ENCODE peak calls at places on chromosomes 4 and X, in seven cellular contexts. One of them, this sample, is unnamed.

GRCh38 chr4:41878991-41879491 is 56.2 kb upstream of the TMEM33 start:
- DNase-seq in fibroblast of lung: no peak
- DNase-seq in Peyer's patch: no peak
- DNase-seq in AG04449: no peak
- DNase-seq in astrocyte of the spinal cord: no peak
- DNase-seq in vagina: no peak
- DNase-seq in H9: peak; percentile 51
- DNase-seq in this sample: no peak

GRCh38 chrX:53294024-53294648 is 12.8 kb upstream of the IQSEC2 start:
- DNase-seq in astrocyte of the spinal cord: no peak
- DNase-seq in H9: no peak
- DNase-seq in AG04449: no peak
- DNase-seq in fibroblast of lung: peak; percentile 25
- DNase-seq in Peyer's patch: peak; percentile 31
- DNase-seq in vagina: no peak
- DNase-seq in this sample: no peak

GRCh38 chrX:121231566-121232358 is 184.4 kb downstream of the GLUD2 start:
- DNase-seq in Peyer's patch: no peak
- DNase-seq in H9: no peak
- DNase-seq in vagina: no peak
- DNase-seq in astrocyte of the spinal cord: no peak
- DNase-seq in fibroblast of lung: no peak
- DNase-seq in AG04449: no peak
- DNase-seq in this sample: no peak

GRCh38 chr4:21765810-21766407 is 182.7 kb downstream of the KCNIP4 start:
- DNase-seq in Peyer's patch: peak; percentile 56
- DNase-seq in fibroblast of lung: peak; percentile 55
- DNase-seq in astrocyte of the spinal cord: peak; percentile 62
- DNase-seq in vagina: no peak
- DNase-seq in H9: peak; percentile 71
- DNase-seq in AG04449: no peak
- DNase-seq in this sample: peak; percentile 51

GRCh38 chrX:38806054-38806389 is 4.8 kb downstream of the MID1IP1 start:
- DNase-seq in Peyer's patch: peak; percentile 49
- DNase-seq in fibroblast of lung: no peak
- DNase-seq in AG04449: no peak
- DNase-seq in vagina: no peak
- DNase-seq in astrocyte of the spinal cord: no peak
- DNase-seq in H9: no peak
- DNase-seq in this sample: no peak

GRCh38 chr4:36394352-36394903 is 113.0 kb downstream of the DTHD1 start:
- DNase-seq in fibroblast of lung: no peak
- DNase-seq in H9: no peak
- DNase-seq in astrocyte of the spinal cord: no peak
- DNase-seq in vagina: no peak
- DNase-seq in AG04449: no peak
- DNase-seq in Peyer's patch: no peak
- DNase-seq in this sample: no peak

GRCh38 chrX:131746491-131746968 is 202.7 kb downstream of the OR13H1 start:
- DNase-seq in vagina: no peak
- DNase-seq in Peyer's patch: peak; percentile 93
- DNase-seq in H9: peak; percentile 50
- DNase-seq in astrocyte of the spinal cord: peak; percentile 88
- DNase-seq in fibroblast of lung: no peak
- DNase-seq in AG04449: no peak
- DNase-seq in this sample: no peak

GRCh38 chrX:122816288-122816687 is 367.8 kb upstream of the GRIA3 start:
- DNase-seq in vagina: no peak
- DNase-seq in fibroblast of lung: no peak
- DNase-seq in Peyer's patch: no peak
- DNase-seq in H9: no peak
- DNase-seq in astrocyte of the spinal cord: no peak
- DNase-seq in AG04449: no peak
- DNase-seq in this sample: no peak

GRCh38 chr4:54231419-54232150 is 2.5 kb downstream of the PDGFRA start:
- DNase-seq in AG04449: no peak
- DNase-seq in vagina: peak; percentile 88
- DNase-seq in fibroblast of lung: peak; percentile 74
- DNase-seq in H9: peak; percentile 49
- DNase-seq in Peyer's patch: peak; percentile 60
- DNase-seq in astrocyte of the spinal cord: peak; percentile 67
- DNase-seq in this sample: peak; percentile 39

GRCh38 chr4:153901220-153901619 is 112.3 kb upstream of the SFRP2 start:
- DNase-seq in AG04449: no peak
- DNase-seq in astrocyte of the spinal cord: no peak
- DNase-seq in H9: no peak
- DNase-seq in vagina: no peak
- DNase-seq in fibroblast of lung: no peak
- DNase-seq in Peyer's patch: no peak
- DNase-seq in this sample: no peak

GRCh38 chr4:115720611-115721010 is 607.2 kb upstream of the NDST4 start:
- DNase-seq in vagina: no peak
- DNase-seq in H9: no peak
- DNase-seq in astrocyte of the spinal cord: peak; percentile 2
- DNase-seq in fibroblast of lung: no peak
- DNase-seq in AG04449: no peak
- DNase-seq in Peyer's patch: no peak
- DNase-seq in this sample: no peak

GRCh38 chr4:181219783-181220416 is 1023.3 kb upstream of the TENM3 start:
- DNase-seq in Peyer's patch: no peak
- DNase-seq in fibroblast of lung: no peak
- DNase-seq in astrocyte of the spinal cord: no peak
- DNase-seq in vagina: no peak
- DNase-seq in AG04449: no peak
- DNase-seq in H9: no peak
- DNase-seq in this sample: no peak

GRCh38 chrX:15750611-15751159 is 12.6 kb downstream of the CA5B start:
- DNase-seq in vagina: no peak
- DNase-seq in H9: no peak
- DNase-seq in AG04449: no peak
- DNase-seq in astrocyte of the spinal cord: peak; percentile 20
- DNase-seq in Peyer's patch: no peak
- DNase-seq in fibroblast of lung: no peak
- DNase-seq in this sample: no peak

GRCh38 chrX:107825698-107826285 is at the start of gene MID2:
- DNase-seq in Peyer's patch: peak; percentile 83
- DNase-seq in H9: peak; percentile 72
- DNase-seq in vagina: peak; percentile 90
- DNase-seq in fibroblast of lung: peak; percentile 30
- DNase-seq in astrocyte of the spinal cord: peak; percentile 28
- DNase-seq in AG04449: no peak
- DNase-seq in this sample: peak; percentile 21

GRCh38 chr4:173527103-173527876 is 2.7 kb downstream of the HAND2 start:
- DNase-seq in fibroblast of lung: no peak
- DNase-seq in AG04449: no peak
- DNase-seq in Peyer's patch: no peak
- DNase-seq in astrocyte of the spinal cord: no peak
- DNase-seq in H9: peak; percentile 77
- DNase-seq in vagina: no peak
- DNase-seq in this sample: peak; percentile 51

GRCh38 chr4:5224340-5224739 is 173.1 kb downstream of the STK32B start:
- DNase-seq in AG04449: no peak
- DNase-seq in astrocyte of the spinal cord: no peak
- DNase-seq in H9: no peak
- DNase-seq in Peyer's patch: no peak
- DNase-seq in fibroblast of lung: no peak
- DNase-seq in vagina: no peak
- DNase-seq in this sample: no peak

GRCh38 chr4:64417974-64418373 is 8.7 kb upstream of the TECRL start:
- DNase-seq in H9: no peak
- DNase-seq in AG04449: no peak
- DNase-seq in fibroblast of lung: no peak
- DNase-seq in astrocyte of the spinal cord: peak; percentile 54
- DNase-seq in vagina: no peak
- DNase-seq in Peyer's patch: no peak
- DNase-seq in this sample: no peak

GRCh38 chrX:23783569-23784486 is 855 bp downstream of the SAT1 start:
- DNase-seq in fibroblast of lung: peak; percentile 28
- DNase-seq in Peyer's patch: no peak
- DNase-seq in H9: no peak
- DNase-seq in vagina: no peak
- DNase-seq in astrocyte of the spinal cord: peak; percentile 16
- DNase-seq in AG04449: no peak
- DNase-seq in this sample: no peak

GRCh38 chr4:109301691-109302365 is 630 bp downstream of the COL25A1 start:
- DNase-seq in vagina: no peak
- DNase-seq in H9: peak; percentile 46
- DNase-seq in Peyer's patch: no peak
- DNase-seq in fibroblast of lung: no peak
- DNase-seq in AG04449: no peak
- DNase-seq in astrocyte of the spinal cord: no peak
- DNase-seq in this sample: peak; percentile 14

GRCh38 chr4:116358633-116359222 is 726.6 kb downstream of the TRAM1L1 start:
- DNase-seq in vagina: no peak
- DNase-seq in AG04449: no peak
- DNase-seq in Peyer's patch: peak; percentile 61
- DNase-seq in astrocyte of the spinal cord: peak; percentile 83
- DNase-seq in H9: peak; percentile 90
- DNase-seq in fibroblast of lung: peak; percentile 72
- DNase-seq in this sample: peak; percentile 73

GRCh38 chr4:183455431-183456145 is 11.2 kb downstream of the CDKN2AIP start:
- DNase-seq in vagina: no peak
- DNase-seq in AG04449: no peak
- DNase-seq in Peyer's patch: no peak
- DNase-seq in astrocyte of the spinal cord: no peak
- DNase-seq in fibroblast of lung: no peak
- DNase-seq in H9: no peak
- DNase-seq in this sample: no peak

GRCh38 chr4:102386966-102387365 is 41.7 kb upstream of the SLC39A8 start:
- DNase-seq in astrocyte of the spinal cord: no peak
- DNase-seq in vagina: no peak
- DNase-seq in H9: no peak
- DNase-seq in fibroblast of lung: no peak
- DNase-seq in Peyer's patch: no peak
- DNase-seq in AG04449: no peak
- DNase-seq in this sample: no peak

GRCh38 chrX:40182095-40182494 is 84.3 kb upstream of the BCOR start:
- DNase-seq in AG04449: no peak
- DNase-seq in vagina: no peak
- DNase-seq in fibroblast of lung: no peak
- DNase-seq in Peyer's patch: no peak
- DNase-seq in H9: no peak
- DNase-seq in astrocyte of the spinal cord: no peak
- DNase-seq in this sample: no peak

GRCh38 chr4:118846981-118847380 is 11.1 kb upstream of the SEC24D start:
- DNase-seq in Peyer's patch: no peak
- DNase-seq in astrocyte of the spinal cord: no peak
- DNase-seq in vagina: no peak
- DNase-seq in fibroblast of lung: no peak
- DNase-seq in AG04449: no peak
- DNase-seq in H9: no peak
- DNase-seq in this sample: no peak

GRCh38 chrX:43469391-43470054 is 186.6 kb upstream of the MAOA start:
- DNase-seq in vagina: no peak
- DNase-seq in Peyer's patch: no peak
- DNase-seq in H9: no peak
- DNase-seq in fibroblast of lung: no peak
- DNase-seq in AG04449: no peak
- DNase-seq in astrocyte of the spinal cord: no peak
- DNase-seq in this sample: no peak

DNA sequence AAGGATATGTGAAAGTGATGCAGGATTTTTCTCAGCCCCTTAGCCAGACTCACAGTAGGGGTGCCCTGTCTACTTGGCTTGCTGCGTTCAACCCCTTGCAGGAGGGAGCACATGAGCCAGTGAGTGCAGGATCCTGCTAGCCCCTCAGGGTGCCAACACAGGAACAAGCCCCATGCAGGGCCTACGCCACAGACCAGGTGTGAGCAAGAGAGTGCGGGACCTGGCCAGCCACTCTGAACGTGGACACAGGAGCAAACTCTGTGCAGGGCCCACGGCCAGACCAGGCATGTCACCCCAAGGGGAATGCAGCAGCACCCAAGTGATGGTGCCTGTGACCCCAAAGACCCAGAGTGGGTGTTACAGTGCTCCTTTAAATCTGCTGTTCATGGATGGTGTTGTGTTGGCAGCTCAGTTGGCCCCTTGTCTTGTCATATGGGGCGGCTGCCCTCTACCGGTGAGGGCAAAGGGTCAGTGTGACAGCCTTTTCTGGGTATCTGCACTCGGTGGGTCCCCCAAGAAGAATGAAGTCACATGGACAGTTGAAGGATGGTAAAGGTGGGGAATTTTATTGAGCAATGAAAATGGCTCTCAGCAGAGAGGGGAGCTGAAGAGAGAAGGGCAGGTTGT is 188.4 kb upstream of the MAOA start:
- DNase-seq in fibroblast of lung: no peak
- DNase-seq in H9: peak; percentile 62
- DNase-seq in astrocyte of the spinal cord: no peak
- DNase-seq in vagina: no peak
- DNase-seq in Peyer's patch: no peak
- DNase-seq in AG04449: no peak
- DNase-seq in this sample: no peak
- TF ChIP-seq CTCF in fibroblast of lung: no peak
- TF ChIP-seq CTCF in H9: peak; percentile 58
- TF ChIP-seq CTCF in astrocyte of the spinal cord: no peak
- TF ChIP-seq CTCF in vagina: no peak
- TF ChIP-seq CTCF in Peyer's patch: no peak
- TF ChIP-seq CTCF in AG04449: no peak
- TF ChIP-seq CTCF in this sample: no peak

GRCh38 chr4:6783111-6783981 is 819 bp downstream of the KIAA0232 start:
- DNase-seq in H9: peak; percentile 86
- DNase-seq in astrocyte of the spinal cord: peak; percentile 86
- DNase-seq in Peyer's patch: peak; percentile 95
- DNase-seq in AG04449: no peak
- DNase-seq in vagina: peak; percentile 94
- DNase-seq in fibroblast of lung: peak; percentile 90
- DNase-seq in this sample: peak; percentile 91
- TF ChIP-seq CTCF in H9: peak; percentile 33
- TF ChIP-seq CTCF in astrocyte of the spinal cord: no peak
- TF ChIP-seq CTCF in Peyer's patch: no peak
- TF ChIP-seq CTCF in AG04449: no peak
- TF ChIP-seq CTCF in vagina: no peak
- TF ChIP-seq CTCF in fibroblast of lung: peak; percentile 8
- TF ChIP-seq CTCF in this sample: no peak

DNA sequence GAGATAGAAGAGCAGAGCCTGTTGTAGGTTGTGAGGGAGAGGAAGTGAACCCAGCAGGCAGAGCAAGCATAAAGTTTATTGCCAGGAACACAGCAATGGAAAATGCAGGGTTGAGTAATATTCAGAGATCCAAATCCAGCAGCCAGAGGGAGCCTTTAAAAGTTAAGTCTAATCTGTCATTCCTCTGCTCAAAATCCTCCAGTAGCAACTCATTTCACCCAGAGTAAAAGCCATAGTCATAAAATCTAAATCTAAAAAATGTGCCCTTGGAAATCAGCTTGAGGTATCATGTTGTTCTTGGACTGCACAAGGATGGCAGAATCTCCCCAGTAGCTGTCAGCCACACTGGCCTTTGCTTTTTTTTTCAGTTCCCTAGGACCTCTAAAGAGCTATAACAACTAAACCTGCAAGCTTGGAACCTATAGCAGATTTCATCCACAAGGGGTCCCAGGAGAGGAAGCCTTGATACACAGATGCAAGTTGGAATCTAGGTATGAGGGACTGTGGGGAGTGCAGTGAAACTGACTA is 62.9 kb upstream of the FRAS1 start:
- DNase-seq in vagina: no peak
- DNase-seq in Peyer's patch: no peak
- DNase-seq in AG04449: peak; percentile 36
- DNase-seq in fibroblast of lung: peak; percentile 71
- DNase-seq in H9: peak; percentile 78
- DNase-seq in astrocyte of the spinal cord: peak; percentile 78
- DNase-seq in this sample: peak; percentile 62
- TF ChIP-seq CTCF in vagina: peak; percentile 35
- TF ChIP-seq CTCF in Peyer's patch: no peak
- TF ChIP-seq CTCF in AG04449: peak; percentile 73
- TF ChIP-seq CTCF in fibroblast of lung: peak; percentile 69
- TF ChIP-seq CTCF in H9: peak; percentile 84
- TF ChIP-seq CTCF in astrocyte of the spinal cord: peak; percentile 80
- TF ChIP-seq CTCF in this sample: peak; percentile 72

GRCh38 chr4:2630556-2631273 is 94.3 kb downstream of the FAM193A start:
- DNase-seq in H9: peak; percentile 59
- DNase-seq in AG04449: no peak
- DNase-seq in Peyer's patch: peak; percentile 41
- DNase-seq in astrocyte of the spinal cord: no peak
- DNase-seq in vagina: no peak
- DNase-seq in fibroblast of lung: no peak
- DNase-seq in this sample: no peak
- TF ChIP-seq CTCF in H9: peak; percentile 57
- TF ChIP-seq CTCF in AG04449: no peak
- TF ChIP-seq CTCF in Peyer's patch: no peak
- TF ChIP-seq CTCF in astrocyte of the spinal cord: no peak
- TF ChIP-seq CTCF in vagina: no peak
- TF ChIP-seq CTCF in fibroblast of lung: no peak
- TF ChIP-seq CTCF in this sample: no peak

This sample was measured in endothelial cell.